ENCODE peak calls at places on chromosomes 1 and 21, in four cellular contexts. J is AG10803, G is NB4, N is fibroblast of the aortic adventitia. K is an unnamed sample.

GRCh38 chr1:223738465-223739365 is 26.4 kb downstream of the CAPN2 start:
- DNase-seq in J (no peak), G (no peak), N (no peak), K (no peak)

GRCh38 chr1:79074975-79075374 is 68.4 kb upstream of the ADGRL4 start:
- DNase-seq in N (peak), G (no peak), J (no peak), K (peak)

GRCh38 chr1:205488074-205488723 is 16.3 kb upstream of the CDK18 start:
- DNase-seq in G (peak), N (peak), J (peak), K (peak)

GRCh38 chr1:22507582-22507981 is 55.7 kb upstream of the EPHA8 start:
- DNase-seq in J (no peak), G (no peak), N (no peak), K (no peak)

GRCh38 chr1:177305040-177306018 is 134.6 kb downstream of the BRINP2 start:
- DNase-seq in J (no peak), N (no peak), G (no peak), K (no peak)

GRCh38 chr1:173253046-173253445 is 45.9 kb upstream of the TNFSF4 start:
- DNase-seq in G (no peak), J (no peak), N (peak), K (peak)

GRCh38 chr1:223430221-223430620 is 37.0 kb downstream of the CCDC185 start:
- DNase-seq in N (no peak), J (no peak), G (no peak), K (no peak)

GRCh38 chr1:212313616-212314015 is 28.4 kb downstream of the PPP2R5A start:
- DNase-seq in G (no peak), J (peak), N (peak), K (peak)

GRCh38 chr1:83959824-83960441 is 39.0 kb downstream of the TTLL7 start:
- DNase-seq in J (peak), N (peak), G (no peak), K (peak)

GRCh38 chr1:54498383-54499096 is 49.5 kb upstream of the ACOT11 start:
- DNase-seq in N (no peak), G (no peak), J (no peak), K (no peak)

GRCh38 chr1:203353486-203353885 is 2.6 kb upstream of the FMOD start:
- DNase-seq in J (no peak), G (no peak), N (no peak), K (no peak)

GRCh38 chr1:58773406-58773840 is 10.4 kb downstream of the JUN start:
- DNase-seq in J (peak), N (peak), G (peak), K (peak)

GRCh38 chr1:27635410-27636142 is 591 bp upstream of the FGR start:
- DNase-seq in J (no peak), N (no peak), G (no peak), K (no peak)

GRCh38 chr1:24009406-24009805 is 29.3 kb upstream of the SRSF10 start:
- DNase-seq in J (peak), N (peak), G (no peak), K (peak)

GRCh38 chr1:203144661-203145060 is 17.1 kb downstream of the ADORA1 start:
- DNase-seq in N (no peak), G (no peak), J (peak), K (peak)

GRCh38 chr1:160309183-160309535 is 24.2 kb upstream of the PEX19 start:
- DNase-seq in J (peak), G (no peak), N (peak), K (peak)

GRCh38 chr1:103496014-103496635 is 29.4 kb upstream of the RNPC3 start:
- DNase-seq in N (peak), G (no peak), J (peak), K (peak)

GRCh38 chr1:27109103-27109822 is 45.7 kb downstream of the SLC9A1 start:
- DNase-seq in G (peak), J (no peak), N (no peak), K (peak)

GRCh38 chr1:167805041-167805556 is 83.3 kb downstream of the MPZL1 start:
- DNase-seq in G (peak), N (no peak), J (peak), K (no peak)

GRCh38 chr1:155254228-155254713 is 1.0 kb downstream of the ENTREP3 start:
- DNase-seq in N (no peak), J (no peak), G (no peak), K (no peak)

GRCh38 chr1:166910396-166910994 is 34.4 kb upstream of the TADA1 start:
- DNase-seq in J (peak), G (peak), N (peak), K (peak)

GRCh38 chr21:28392436-28392835 is 600.2 kb downstream of the LTN1 start:
- DNase-seq in G (no peak), N (no peak), J (no peak), K (no peak)

GRCh38 chr1:219567341-219567947 is 45.5 kb downstream of the ZC3H11B start:
- DNase-seq in J (peak), N (peak), G (peak), K (peak)

GRCh38 chr1:16398371-16398953 is 31.4 kb downstream of the SZRD1 start:
- DNase-seq in G (no peak), J (no peak), N (no peak), K (no peak)

GRCh38 chr1:21175324-21175669 is 1.4 kb downstream of the EIF4G3 start:
- DNase-seq in N (peak), G (peak), J (peak), K (peak)

GRCh38 chr1:29124366-29125236 is 898 bp upstream of the TMEM200B start:
- DNase-seq in N (peak), J (peak), G (peak), K (peak)

GRCh38 chr1:99638853-99639252 is 7.1 kb upstream of the PALMD start:
- DNase-seq in J (no peak), N (no peak), G (no peak), K (no peak)

GRCh38 chr1:208641881-208642280 is 397.7 kb upstream of the PLXNA2 start:
- DNase-seq in N (no peak), G (no peak), J (no peak), K (no peak)
- TF ChIP-seq CTCF in N (no peak), G (no peak), J (no peak), K (no peak)

GRCh38 chr1:230085178-230085515 is 18.1 kb downstream of the GALNT2 start:
- DNase-seq in N (no peak), G (no peak), J (no peak), K (no peak)

GRCh38 chr1:230084408-230085177 is 17.6 kb downstream of the GALNT2 start:
- DNase-seq in N (peak), J (peak), G (peak), K (peak)

GRCh38 chr1:230086152-230086551 is 19.1 kb downstream of the GALNT2 start:
- DNase-seq in N (no peak), G (no peak), J (no peak), K (no peak)

GRCh38 chr1:230087722-230088115 is 20.7 kb downstream of the GALNT2 start:
- DNase-seq in N (no peak), G (no peak), J (no peak), K (no peak)

GRCh38 chr1:230087034-230087721 is 20.1 kb downstream of the GALNT2 start:
- DNase-seq in G (peak), N (no peak), J (no peak), K (no peak)
- H3K4me3 ChIP-seq in G (no peak), N (no peak), J (no peak), K (no peak)

GRCh38 chr1:7856345-7856744 is 3.5 kb upstream of the UTS2 start:
- DNase-seq in N (no peak), J (no peak), G (peak), K (peak)
- TF ChIP-seq CTCF in N (no peak), J (peak), G (peak), K (peak)

GRCh38 chr1:9825101-9826074 is 1.6 kb upstream of the CLSTN1 start:
- DNase-seq in N (peak), G (peak), J (peak), K (peak)
- H3K4me3 ChIP-seq in N (no peak), G (no peak), J (no peak), K (no peak)